ENCODE peak calls at places on chromosome 2, in six cellular contexts. J, P, A, G, B and L are unnamed samples.

GRCh38 chr2:73292906-73293533 is 328 bp downstream of the EGR4 start:
- DNase-seq in J (peak; percentile 15), P (no peak), A (no peak), G (no peak), B (no peak), L (no peak)

GRCh38 chr2:101869527-101869926 is 122.2 kb upstream of the IL1R2 start:
- DNase-seq in J (no peak), P (no peak), A (no peak), G (no peak), B (no peak), L (no peak)

GRCh38 chr2:241041557-241042158 is 43.2 kb downstream of the SNED1 start:
- DNase-seq in J (peak; percentile 42), P (no peak), A (no peak), G (no peak), B (no peak), L (peak; percentile 16)

GRCh38 chr2:111642576-111643327 is 241.2 kb downstream of the ANAPC1 start:
- DNase-seq in J (no peak), P (no peak), A (no peak), G (no peak), B (no peak), L (no peak)

GRCh38 chr2:220029013-220029412 is 401.6 kb downstream of the SLC4A3 start:
- DNase-seq in J (no peak), P (no peak), A (no peak), G (no peak), B (no peak), L (no peak)

GRCh38 chr2:98823196-98824166 is 92.5 kb upstream of the MGAT4A start:
- DNase-seq in J (no peak), P (no peak), A (no peak), G (no peak), B (no peak), L (no peak)

GRCh38 chr2:28401948-28402550 is 9.4 kb downstream of the FOSL2 start:
- DNase-seq in J (no peak), P (no peak), A (no peak), G (no peak), B (no peak), L (no peak)

GRCh38 chr2:212299943-212300342 is 238.7 kb downstream of the ERBB4 start:
- DNase-seq in J (no peak), P (no peak), A (no peak), G (no peak), B (no peak), L (no peak)

GRCh38 chr2:32792416-32792815 is 154.3 kb upstream of the LTBP1 start:
- DNase-seq in J (no peak), P (no peak), A (no peak), G (no peak), B (no peak), L (no peak)

GRCh38 chr2:173159794-173160463 is 84.3 kb downstream of the MAP3K20 start:
- DNase-seq in J (no peak), P (no peak), A (no peak), G (no peak), B (peak; percentile 38), L (no peak)